ENCODE peak calls at places on chromosomes 4 and X, in five cellular contexts. One of them, this sample, is unnamed.

GRCh38 chr4:156723951-156724668 is 247.5 kb downstream of the PDGFC start:
- DNase-seq in CD8-positive, alpha-beta T cell: no peak
- DNase-seq in activated CD8-positive, alpha-beta memory T cell treated with anti-CD3 and anti-CD28 coated beads, Interleukin-2, amount 10 ng/mL, durations not matched to agents 7 days and 5 days: no peak
- DNase-seq in NCI-H1417: no peak
- DNase-seq in GM18507: no peak
- DNase-seq in this sample: no peak

GRCh38 chr4:85147481-85148076 is 181.1 kb upstream of the WDFY3 start:
- DNase-seq in CD8-positive, alpha-beta T cell: no peak
- DNase-seq in activated CD8-positive, alpha-beta memory T cell treated with anti-CD3 and anti-CD28 coated beads, Interleukin-2, amount 10 ng/mL, durations not matched to agents 7 days and 5 days: peak
- DNase-seq in GM18507: peak
- DNase-seq in NCI-H1417: peak
- DNase-seq in this sample: no peak

GRCh38 chr4:138259801-138260200 is 17.7 kb upstream of the SLC7A11 start:
- DNase-seq in GM18507: no peak
- DNase-seq in activated CD8-positive, alpha-beta memory T cell treated with anti-CD3 and anti-CD28 coated beads, Interleukin-2, amount 10 ng/mL, durations not matched to agents 7 days and 5 days: no peak
- DNase-seq in CD8-positive, alpha-beta T cell: no peak
- DNase-seq in NCI-H1417: no peak
- DNase-seq in this sample: no peak

GRCh38 chrX:83508006-83508405 is at the start of gene POU3F4:
- DNase-seq in CD8-positive, alpha-beta T cell: no peak
- DNase-seq in activated CD8-positive, alpha-beta memory T cell treated with anti-CD3 and anti-CD28 coated beads, Interleukin-2, amount 10 ng/mL, durations not matched to agents 7 days and 5 days: no peak
- DNase-seq in NCI-H1417: no peak
- DNase-seq in GM18507: no peak
- DNase-seq in this sample: peak

GRCh38 chrX:19990225-19990518 is 689 bp downstream of the BCLAF3 start:
- DNase-seq in activated CD8-positive, alpha-beta memory T cell treated with anti-CD3 and anti-CD28 coated beads, Interleukin-2, amount 10 ng/mL, durations not matched to agents 7 days and 5 days: no peak
- DNase-seq in NCI-H1417: no peak
- DNase-seq in GM18507: no peak
- DNase-seq in CD8-positive, alpha-beta T cell: no peak
- DNase-seq in this sample: no peak

GRCh38 chr4:169070895-169071218 is 60.8 kb upstream of the CBR4 start:
- DNase-seq in GM18507: no peak
- DNase-seq in NCI-H1417: no peak
- DNase-seq in activated CD8-positive, alpha-beta memory T cell treated with anti-CD3 and anti-CD28 coated beads, Interleukin-2, amount 10 ng/mL, durations not matched to agents 7 days and 5 days: no peak
- DNase-seq in CD8-positive, alpha-beta T cell: no peak
- DNase-seq in this sample: no peak

GRCh38 chr4:8701101-8702019 is 108.8 kb downstream of the CPZ start:
- DNase-seq in GM18507: no peak
- DNase-seq in NCI-H1417: no peak
- DNase-seq in CD8-positive, alpha-beta T cell: no peak
- DNase-seq in activated CD8-positive, alpha-beta memory T cell treated with anti-CD3 and anti-CD28 coated beads, Interleukin-2, amount 10 ng/mL, durations not matched to agents 7 days and 5 days: no peak
- DNase-seq in this sample: no peak

GRCh38 chr4:85580489-85580888 is 105.5 kb downstream of the ARHGAP24 start:
- DNase-seq in CD8-positive, alpha-beta T cell: no peak
- DNase-seq in NCI-H1417: no peak
- DNase-seq in activated CD8-positive, alpha-beta memory T cell treated with anti-CD3 and anti-CD28 coated beads, Interleukin-2, amount 10 ng/mL, durations not matched to agents 7 days and 5 days: no peak
- DNase-seq in GM18507: no peak
- DNase-seq in this sample: no peak

GRCh38 chr4:183636488-183636887 is 22.5 kb downstream of the RWDD4 start:
- DNase-seq in NCI-H1417: no peak
- DNase-seq in CD8-positive, alpha-beta T cell: no peak
- DNase-seq in GM18507: no peak
- DNase-seq in activated CD8-positive, alpha-beta memory T cell treated with anti-CD3 and anti-CD28 coated beads, Interleukin-2, amount 10 ng/mL, durations not matched to agents 7 days and 5 days: no peak
- DNase-seq in this sample: no peak

GRCh38 chr4:130026185-130026584 is 930.2 kb downstream of the C4orf33 start:
- DNase-seq in GM18507: no peak
- DNase-seq in NCI-H1417: peak
- DNase-seq in activated CD8-positive, alpha-beta memory T cell treated with anti-CD3 and anti-CD28 coated beads, Interleukin-2, amount 10 ng/mL, durations not matched to agents 7 days and 5 days: no peak
- DNase-seq in CD8-positive, alpha-beta T cell: no peak
- DNase-seq in this sample: no peak

GRCh38 chrX:24515447-24515846 is 50.4 kb downstream of the PDK3 start:
- DNase-seq in CD8-positive, alpha-beta T cell: no peak
- DNase-seq in NCI-H1417: no peak
- DNase-seq in activated CD8-positive, alpha-beta memory T cell treated with anti-CD3 and anti-CD28 coated beads, Interleukin-2, amount 10 ng/mL, durations not matched to agents 7 days and 5 days: no peak
- DNase-seq in GM18507: no peak
- DNase-seq in this sample: no peak

GRCh38 chrX:31314921-31315320 is 243.1 kb upstream of the FTHL17 start:
- DNase-seq in NCI-H1417: no peak
- DNase-seq in CD8-positive, alpha-beta T cell: no peak
- DNase-seq in activated CD8-positive, alpha-beta memory T cell treated with anti-CD3 and anti-CD28 coated beads, Interleukin-2, amount 10 ng/mL, durations not matched to agents 7 days and 5 days: no peak
- DNase-seq in GM18507: no peak
- DNase-seq in this sample: no peak

GRCh38 chr4:87342872-87343271 is 20.2 kb upstream of the HSD17B13 start:
- DNase-seq in NCI-H1417: no peak
- DNase-seq in CD8-positive, alpha-beta T cell: no peak
- DNase-seq in activated CD8-positive, alpha-beta memory T cell treated with anti-CD3 and anti-CD28 coated beads, Interleukin-2, amount 10 ng/mL, durations not matched to agents 7 days and 5 days: no peak
- DNase-seq in GM18507: no peak
- DNase-seq in this sample: no peak

GRCh38 chr4:38154681-38155588 is 194.7 kb downstream of the PTTG2 start:
- DNase-seq in CD8-positive, alpha-beta T cell: peak
- DNase-seq in activated CD8-positive, alpha-beta memory T cell treated with anti-CD3 and anti-CD28 coated beads, Interleukin-2, amount 10 ng/mL, durations not matched to agents 7 days and 5 days: peak
- DNase-seq in NCI-H1417: peak
- DNase-seq in GM18507: no peak
- DNase-seq in this sample: no peak

GRCh38 chr4:66187175-66187720 is 517.0 kb upstream of the EPHA5 start:
- DNase-seq in GM18507: no peak
- DNase-seq in NCI-H1417: no peak
- DNase-seq in activated CD8-positive, alpha-beta memory T cell treated with anti-CD3 and anti-CD28 coated beads, Interleukin-2, amount 10 ng/mL, durations not matched to agents 7 days and 5 days: no peak
- DNase-seq in CD8-positive, alpha-beta T cell: no peak
- DNase-seq in this sample: no peak

GRCh38 chrX:63503541-63503940 is 152.4 kb upstream of the SPIN4 start:
- DNase-seq in activated CD8-positive, alpha-beta memory T cell treated with anti-CD3 and anti-CD28 coated beads, Interleukin-2, amount 10 ng/mL, durations not matched to agents 7 days and 5 days: no peak
- DNase-seq in NCI-H1417: no peak
- DNase-seq in CD8-positive, alpha-beta T cell: no peak
- DNase-seq in GM18507: no peak
- DNase-seq in this sample: no peak

GRCh38 chrX:1222511-1223252 is 10.2 kb upstream of the CRLF2 start:
- DNase-seq in NCI-H1417: no peak
- DNase-seq in CD8-positive, alpha-beta T cell: no peak
- DNase-seq in activated CD8-positive, alpha-beta memory T cell treated with anti-CD3 and anti-CD28 coated beads, Interleukin-2, amount 10 ng/mL, durations not matched to agents 7 days and 5 days: no peak
- DNase-seq in GM18507: no peak
- DNase-seq in this sample: no peak

GRCh38 chr4:158068063-158068462 is 104.8 kb downstream of the GASK1B start:
- DNase-seq in activated CD8-positive, alpha-beta memory T cell treated with anti-CD3 and anti-CD28 coated beads, Interleukin-2, amount 10 ng/mL, durations not matched to agents 7 days and 5 days: no peak
- DNase-seq in NCI-H1417: no peak
- DNase-seq in GM18507: no peak
- DNase-seq in CD8-positive, alpha-beta T cell: no peak
- DNase-seq in this sample: no peak

This sample was measured in progenitor cell of endocrine pancreas.